ENCODE peak calls at places on chromosomes 1 and 21, in four cellular contexts. I is NCI-H2029 treated with DMSO at 0.1 percent for 48 hours, J is A172, U is T-cell. B is an unnamed sample.

GRCh38 chr1:241950390-241950789 is 7.2 kb upstream of the BECN2 start:
- DNase-seq in J (peak; percentile 33), I (no peak), U (no peak), B (peak; percentile 99)

GRCh38 chr1:173914366-173914871 is 2.7 kb downstream of the SERPINC1 start:
- DNase-seq in J (peak; percentile 39), U (peak; percentile 1), I (no peak), B (peak; percentile 40)

GRCh38 chr1:32991819-32992488 is 27.3 kb upstream of the RNF19B start:
- DNase-seq in U (no peak), J (no peak), I (no peak), B (no peak)

GRCh38 chr21:41075668-41076463 is 92.1 kb upstream of the BACE2 start:
- DNase-seq in U (no peak), I (no peak), J (no peak), B (no peak)

GRCh38 chr1:39845569-39846566 is 37.4 kb downstream of the TRIT1 start:
- DNase-seq in I (peak; percentile 100), U (peak; percentile 85), J (peak; percentile 84), B (no peak)

GRCh38 chr1:155858805-155859233 is 548 bp upstream of the SYT11 start:
- DNase-seq in J (no peak), U (no peak), I (no peak), B (peak; percentile 20)

GRCh38 chr1:93623875-93624274 is 57.8 kb downstream of the BCAR3 start:
- DNase-seq in U (no peak), J (peak; percentile 63), I (no peak), B (no peak)

GRCh38 chr1:245091818-245092637 is 62.8 kb upstream of the KIF26B start:
- DNase-seq in J (peak; percentile 99), U (no peak), I (peak; percentile 22), B (peak; percentile 98)

GRCh38 chr1:86865973-86866637 is 47.8 kb downstream of the SELENOF start:
- DNase-seq in I (no peak), J (no peak), U (no peak), B (no peak)

GRCh38 chr1:56331892-56332567 is 247.3 kb downstream of the PLPP3 start:
- DNase-seq in U (no peak), J (peak; percentile 73), I (no peak), B (no peak)

GRCh38 chr1:110218739-110219138 is 8.6 kb downstream of the KCNC4 start:
- DNase-seq in U (no peak), I (no peak), J (no peak), B (no peak)

GRCh38 chr1:214516434-214517326 is 34.7 kb downstream of the PTPN14 start:
- DNase-seq in I (no peak), U (no peak), J (no peak), B (no peak)

GRCh38 chr1:53377438-53377841 is 49.6 kb upstream of the LRP8 start:
- DNase-seq in I (no peak), U (no peak), J (no peak), B (no peak)

GRCh38 chr1:111204211-111204883 is 3.9 kb upstream of the DENND2D start:
- DNase-seq in I (peak; percentile 35), U (peak; percentile 53), J (no peak), B (no peak)

GRCh38 chr1:39676951-39677350 is 5.0 kb upstream of the NT5C1A start:
- DNase-seq in J (peak; percentile 32), I (no peak), U (no peak), B (no peak)

GRCh38 chr1:85330711-85331290 is 54.4 kb upstream of the BCL10 start:
- DNase-seq in U (no peak), I (no peak), J (peak; percentile 93), B (peak; percentile 42)

GRCh38 chr21:36499578-36500471 is 19.9 kb upstream of the CLDN14 start:
- DNase-seq in J (peak; percentile 60), U (no peak), I (no peak), B (no peak)

GRCh38 chr1:99707535-99708142 is 58.8 kb downstream of the FRRS1 start:
- DNase-seq in I (peak; percentile 84), U (peak; percentile 16), J (peak; percentile 56), B (peak; percentile 77)

GRCh38 chr1:181391297-181391905 is 91.9 kb upstream of the CACNA1E start:
- DNase-seq in U (no peak), J (no peak), I (no peak), B (no peak)

GRCh38 chr1:83011270-83011669 is 987.7 kb downstream of the TTLL7 start:
- DNase-seq in I (no peak), J (no peak), U (no peak), B (no peak)

GRCh38 chr1:43801203-43801602 is 93.9 kb downstream of the ST3GAL3 start:
- DNase-seq in I (no peak), U (no peak), J (no peak), B (no peak)

GRCh38 chr1:84090447-84091244 is 53.4 kb upstream of the PRKACB start:
- DNase-seq in U (no peak), I (peak; percentile 71), J (no peak), B (peak; percentile 12)

GRCh38 chr1:44672254-44672955 is 1.9 kb downstream of the TMEM53 start:
- DNase-seq in U (no peak), J (peak; percentile 80), I (no peak), B (no peak)

GRCh38 chr21:43719748-43720538 is 1.0 kb downstream of the PDXK start:
- DNase-seq in U (peak; percentile 23), J (no peak), I (no peak), B (no peak)

GRCh38 chr21:28283652-28284490 is 708.8 kb downstream of the LTN1 start:
- DNase-seq in I (no peak), U (no peak), J (peak; percentile 35), B (no peak)

GRCh38 chr1:46137901-46138300 is 5.5 kb upstream of the PIK3R3 start:
- DNase-seq in U (no peak), J (no peak), I (no peak), B (no peak)

GRCh38 chr1:50859657-50860056 is 100.4 kb downstream of the FAF1 start:
- DNase-seq in U (no peak), J (no peak), I (no peak), B (no peak)

GRCh38 chr1:48627467-48627866 is 149.2 kb downstream of the BEND5 start:
- DNase-seq in U (no peak), J (no peak), I (no peak), B (no peak)

GRCh38 chr1:41649445-41650175 is 165.1 kb upstream of the EDN2 start:
- DNase-seq in I (no peak), J (no peak), U (no peak), B (no peak)

GRCh38 chr1:169049258-169049936 is 57.1 kb upstream of the ATP1B1 start:
- DNase-seq in I (no peak), U (no peak), J (no peak), B (no peak)

GRCh38 chr1:246923482-246923881 is 8.3 kb downstream of the AHCTF1 start:
- DNase-seq in I (no peak), U (no peak), J (no peak), B (no peak)

GRCh38 chr1:236576004-236576403 is 28.3 kb downstream of the HEATR1 start:
- DNase-seq in I (no peak), U (no peak), J (peak; percentile 6), B (no peak)

GRCh38 chr1:85134583-85135455 is 66.0 kb downstream of the SYDE2 start:
- DNase-seq in I (no peak), U (no peak), J (no peak), B (no peak)

GRCh38 chr1:148263906-148264255 is 111.8 kb upstream of the NBPF11 start:
- DNase-seq in J (no peak), I (no peak), U (no peak), B (no peak)

GRCh38 chr1:113891631-113892220 is 4.3 kb upstream of the BCL2L15 start:
- DNase-seq in J (no peak), I (no peak), U (no peak), B (no peak)

GRCh38 chr1:14539953-14540563 is 58.4 kb upstream of the KAZN start:
- DNase-seq in U (no peak), I (no peak), J (no peak), B (no peak)

GRCh38 chr1:204410764-204411450 is 710 bp downstream of the PPP1R15B start:
- DNase-seq in U (peak; percentile 23), J (peak; percentile 47), I (no peak), B (peak; percentile 35)

GRCh38 chr1:42931911-42932422 is 26.7 kb downstream of the SLC2A1 start:
- DNase-seq in J (peak; percentile 52), U (peak; percentile 80), I (peak; percentile 77), B (no peak)

GRCh38 chr1:188499690-188500089 is 1670.9 kb downstream of the PLA2G4A start:
- DNase-seq in J (peak; percentile 17), I (no peak), U (no peak), B (peak; percentile 2)

GRCh38 chr1:98086796-98087195 is 166.0 kb upstream of the DPYD start:
- DNase-seq in J (peak; percentile 98), I (no peak), U (no peak), B (peak; percentile 48)